ENCODE peak calls at places on chromosome 9, in six cellular contexts. L, C, D, N, J and X are unnamed samples.
A peak's percentile ranks its signal among the peaks of the same experiment; 100 is the strongest.

GRCh38 chr9:20199111-20199510 is 410.3 kb upstream of the SLC24A2 start:
- DNase-seq in J (no peak), L (no peak), N (no peak), C (no peak), D (no peak), X (no peak)

GRCh38 chr9:132716007-132716406 is 45.7 kb downstream of the GTF3C4 start:
- DNase-seq in D (no peak), N (no peak), C (no peak), L (no peak), J (no peak), X (no peak)

GRCh38 chr9:7137040-7137439 is 379.3 kb downstream of the KDM4C start:
- DNase-seq in D (no peak), C (no peak), J (no peak), N (no peak), L (no peak), X (peak; percentile 26)

GRCh38 chr9:5851445-5851844 is 18.5 kb upstream of the ERMP1 start:
- DNase-seq in N (no peak), C (no peak), D (peak; percentile 87), L (no peak), J (peak; percentile 17), X (no peak)

GRCh38 chr9:136551401-136552116 is 5.7 kb upstream of the NOTCH1 start:
- DNase-seq in J (no peak), C (no peak), D (peak; percentile 23), N (no peak), L (no peak), X (no peak)

GRCh38 chr9:110996436-110997224 is 41.6 kb downstream of the LPAR1 start:
- DNase-seq in D (no peak), N (no peak), L (peak; percentile 46), J (no peak), C (no peak), X (no peak)

GRCh38 chr9:125626187-125626586 is 80.8 kb downstream of the MAPKAP1 start:
- DNase-seq in N (no peak), D (no peak), J (no peak), L (no peak), C (no peak), X (no peak)

GRCh38 chr9:88681434-88681833 is 146.5 kb downstream of the NXNL2 start:
- DNase-seq in J (no peak), D (no peak), N (no peak), C (no peak), L (no peak), X (peak; percentile 89)

GRCh38 chr9:33858346-33858869 is 41.4 kb downstream of the UBE2R2 start:
- DNase-seq in N (no peak), J (no peak), L (no peak), C (no peak), D (no peak), X (no peak)

GRCh38 chr9:113898596-113898995 is 22.5 kb downstream of the ZNF618 start:
- DNase-seq in N (no peak), C (no peak), L (no peak), J (no peak), D (no peak), X (peak; percentile 47)

GRCh38 chr9:13705356-13705755 is 425.9 kb upstream of the MPDZ start:
- DNase-seq in L (no peak), J (no peak), D (no peak), C (no peak), N (no peak), X (no peak)

GRCh38 chr9:90441814-90442213 is 200.8 kb downstream of the DIRAS2 start:
- DNase-seq in J (no peak), L (no peak), D (no peak), C (no peak), N (no peak), X (no peak)

GRCh38 chr9:116081437-116082110 is 72.0 kb upstream of the PAPPA start:
- DNase-seq in L (no peak), J (no peak), N (no peak), D (no peak), C (no peak), X (no peak)

GRCh38 chr9:37902804-37903580 is 935 bp downstream of the SLC25A51 start:
- DNase-seq in L (no peak), J (no peak), D (no peak), C (no peak), N (no peak), X (no peak)

GRCh38 chr9:10050016-10050415 is 562.8 kb downstream of the PTPRD start:
- DNase-seq in D (no peak), L (no peak), J (no peak), N (no peak), C (no peak), X (no peak)

GRCh38 chr9:112887377-112887776 is 3.3 kb downstream of the SLC46A2 start:
- DNase-seq in L (peak; percentile 48), C (no peak), J (no peak), N (no peak), D (peak; percentile 88), X (no peak)

GRCh38 chr9:128636024-128636390 is 20.6 kb downstream of the DYNC2I2 start:
- DNase-seq in N (no peak), J (no peak), L (peak; percentile 90), C (no peak), D (no peak), X (no peak)

GRCh38 chr9:92360083-92360482 is 34.3 kb downstream of the CENPP start:
- DNase-seq in N (no peak), L (no peak), D (peak; percentile 14), C (no peak), J (no peak), X (no peak)

GRCh38 chr9:76652894-76653293 is 111.3 kb upstream of the PCA3 start:
- DNase-seq in C (no peak), L (no peak), D (peak; percentile 82), J (no peak), N (no peak), X (no peak)

GRCh38 chr9:137967280-137967943 is 89.8 kb downstream of the CACNA1B start:
- DNase-seq in N (no peak), D (no peak), C (no peak), J (no peak), L (no peak), X (no peak)

GRCh38 chr9:4849364-4849763 is 56.6 kb downstream of the RCL1 start:
- DNase-seq in D (no peak), J (no peak), L (no peak), N (no peak), C (no peak), X (no peak)

GRCh38 chr9:8429768-8430167 is 630.2 kb upstream of the DMAC1 start:
- DNase-seq in N (no peak), J (no peak), D (no peak), L (no peak), C (no peak), X (no peak)

GRCh38 chr9:80218336-80218735 is 646.6 kb downstream of the TLE4 start:
- DNase-seq in J (no peak), N (no peak), L (no peak), C (no peak), D (no peak), X (no peak)

GRCh38 chr9:93132287-93132927 is 1.6 kb downstream of the NINJ1 start:
- DNase-seq in J (no peak), C (no peak), L (no peak), N (no peak), D (no peak), X (no peak)

GRCh38 chr9:102551346-102551745 is 443.8 kb upstream of the CYLC2 start:
- DNase-seq in C (no peak), J (no peak), N (no peak), D (no peak), L (no peak), X (no peak)

GRCh38 chr9:98215266-98215665 is 22.8 kb upstream of the CORO2A start:
- DNase-seq in J (no peak), N (no peak), L (no peak), C (no peak), D (no peak), X (no peak)

GRCh38 chr9:98214811-98215210 is 22.4 kb upstream of the CORO2A start:
- DNase-seq in L (no peak), D (no peak), C (no peak), N (no peak), J (no peak), X (no peak)

GRCh38 chr9:98216391-98216790 is 24.0 kb upstream of the CORO2A start:
- DNase-seq in J (no peak), D (no peak), N (no peak), C (no peak), L (no peak), X (no peak)

GRCh38 chr9:98217255-98217654 is 24.8 kb upstream of the CORO2A start:
- DNase-seq in L (no peak), C (no peak), J (no peak), N (no peak), D (no peak), X (no peak)

GRCh38 chr9:98215821-98216220 is 23.4 kb upstream of the CORO2A start:
- DNase-seq in L (no peak), C (no peak), D (no peak), J (no peak), N (no peak), X (no peak)
- TF ChIP-seq CTCF in L (no peak), C (peak; percentile 22), D (peak; percentile 4), J (no peak), N (peak; percentile 52), X (no peak)

DNA sequence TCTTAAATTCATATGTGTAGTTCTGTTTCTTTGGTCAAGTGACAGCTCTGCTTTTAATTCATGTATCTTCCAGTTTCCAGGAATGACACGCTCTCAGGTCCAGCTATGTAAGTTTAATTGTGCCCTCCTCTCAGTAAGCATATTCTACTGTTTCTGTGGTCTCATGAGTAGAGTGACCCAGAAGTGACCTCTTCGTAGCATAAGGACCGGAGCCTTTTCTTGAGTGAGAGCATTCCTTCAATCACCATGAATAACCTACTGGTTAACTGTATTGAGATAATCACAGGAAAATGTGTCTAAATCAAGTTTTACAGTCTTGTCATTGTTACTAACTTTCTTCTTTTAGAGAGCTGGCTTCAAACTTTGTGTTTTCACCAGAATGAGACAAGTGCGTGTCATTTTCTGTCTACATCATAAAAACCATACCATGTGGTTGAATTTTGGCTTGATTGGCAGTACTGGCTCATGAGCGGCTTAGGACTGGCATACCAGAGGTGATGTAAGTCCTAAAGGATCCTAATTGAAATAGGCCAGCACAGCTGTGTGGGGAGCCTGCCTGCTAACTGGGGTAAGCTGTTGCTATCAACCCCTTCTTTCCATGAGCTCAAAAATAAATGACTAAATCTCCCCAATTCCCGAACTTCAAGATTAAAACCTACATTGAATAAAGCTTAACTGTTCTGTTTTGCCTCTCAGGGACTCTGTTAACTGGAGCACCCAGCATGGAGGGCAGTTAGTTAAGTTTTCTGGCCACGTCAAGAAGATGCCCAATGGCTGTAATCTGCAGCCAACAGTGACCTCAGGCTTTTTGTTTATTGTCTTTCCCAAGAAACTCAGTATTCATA is 4.8 kb downstream of the ADAMTSL1 start:
- DNase-seq in N (no peak), C (no peak), D (no peak), L (no peak), J (no peak), X (no peak)
- H3K4me3 ChIP-seq in N (peak overlapping the region; percentile 2), C (peak overlapping the region; percentile 26), D (no peak overlapping the region), L (no peak overlapping the region), J (no peak overlapping the region), X (no peak overlapping the region)

DNA sequence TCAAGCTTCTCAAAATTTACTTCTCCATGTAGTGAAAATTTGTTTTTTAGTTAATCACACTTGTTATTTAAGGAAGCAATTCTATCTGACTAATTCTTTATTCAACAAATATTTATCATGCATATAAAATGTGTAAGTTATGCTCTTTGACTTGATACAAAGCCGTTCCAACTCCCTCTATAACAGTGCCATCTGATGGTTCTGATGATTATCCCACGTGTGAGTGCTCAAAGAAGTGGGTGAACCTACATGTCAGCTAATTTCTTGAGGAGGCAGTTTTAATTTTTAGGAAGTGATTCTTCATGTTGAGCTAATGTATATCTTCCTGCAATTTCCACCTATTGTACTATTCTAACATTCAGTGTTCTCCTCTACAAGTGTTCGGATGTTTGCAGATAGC is 88.8 kb upstream of the BRINP1 start:
- DNase-seq in C (no peak), D (no peak), N (no peak), L (no peak), J (no peak), X (no peak)
- TF ChIP-seq CTCF in C (no peak), D (no peak), N (no peak), L (no peak), J (no peak), X (no peak)

GRCh38 chr9:101513351-101513750 is 20.3 kb upstream of the RNF20 start:
- DNase-seq in N (no peak), D (no peak), L (no peak), J (no peak), C (no peak), X (no peak)
- H3K4me3 ChIP-seq in N (no peak overlapping the region), D (no peak overlapping the region), L (no peak overlapping the region), J (no peak overlapping the region), C (no peak overlapping the region), X (no peak overlapping the region)